ENCODE peak calls at places on chromosomes 2 and 18, in six cellular contexts. P is GM10248; I is COR-L47; S is stimulated activated CD4-positive, alpha-beta T cell treated with anti-CD3 and anti-CD28 coated beads, Interleukin-12 subunit alpha, Interleukin-12 subunit beta, amount 100 ng/mL, for 48 hours; G is cerebellum; Q is activated CD4-positive, alpha-beta T cell treated with anti-CD3 and anti-CD28 coated beads, Interleukin-2, amount 50 U/mL, for 48 hours. U is an unnamed sample.

GRCh38 chr2:212726403-212726802 is 187.8 kb upstream of the ERBB4 start:
- DNase-seq in P (no peak), I (no peak), S (no peak), G (no peak), Q (no peak), U (no peak)

GRCh38 chr2:170816499-170817246 is at the start of gene GAD1:
- DNase-seq in P (peak; percentile 70), I (peak; percentile 83), S (peak; percentile 60), G (no peak), Q (peak; percentile 79), U (peak; percentile 79)

GRCh38 chr18:63590368-63590767 is 3.2 kb downstream of the SERPINB13 start:
- DNase-seq in P (no peak), I (no peak), S (no peak), G (no peak), Q (no peak), U (no peak)

GRCh38 chr2:37851828-37852584 is 73.1 kb upstream of the RMDN2 start:
- DNase-seq in P (peak; percentile 66), I (no peak), S (no peak), G (no peak), Q (no peak), U (no peak)

GRCh38 chr2:181106789-181107418 is 126.5 kb downstream of the UBE2E3 start:
- DNase-seq in P (peak; percentile 60), I (no peak), S (no peak), G (no peak), Q (no peak), U (no peak)

GRCh38 chr2:203870481-203870880 is 2.9 kb downstream of the CTLA4 start:
- DNase-seq in P (no peak), I (no peak), S (no peak), G (no peak), Q (peak; percentile 57), U (peak; percentile 60)

GRCh38 chr2:98786179-98786578 is 55.2 kb upstream of the MGAT4A start:
- DNase-seq in P (no peak), I (no peak), S (no peak), G (no peak), Q (no peak), U (no peak)

GRCh38 chr2:233838251-233838650 is 16.1 kb downstream of the HJURP start:
- DNase-seq in P (no peak), I (no peak), S (no peak), G (no peak), Q (no peak), U (peak; percentile 22)

GRCh38 chr18:23032030-23032582 is 99.0 kb downstream of the RBBP8 start:
- DNase-seq in P (no peak), I (no peak), S (no peak), G (no peak), Q (no peak), U (no peak)

GRCh38 chr18:79848294-79848578 is 50.5 kb downstream of the KCNG2 start:
- DNase-seq in P (peak; percentile 6), I (no peak), S (no peak), G (no peak), Q (no peak), U (no peak)

GRCh38 chr2:171287606-171288005 is 126.9 kb upstream of the TLK1 start:
- DNase-seq in P (no peak), I (no peak), S (no peak), G (no peak), Q (no peak), U (no peak)

GRCh38 chr2:113720167-113720566 is 36.3 kb downstream of the SLC35F5 start:
- DNase-seq in P (no peak), I (peak; percentile 19), S (no peak), G (peak; percentile 23), Q (no peak), U (no peak)

GRCh38 chr2:135839713-135840112 is 2.7 kb upstream of the LCT start:
- DNase-seq in P (no peak), I (no peak), S (no peak), G (no peak), Q (no peak), U (no peak)

GRCh38 chr2:86675611-86676015 is 44.5 kb upstream of the RMND5A start:
- DNase-seq in P (no peak), I (no peak), S (no peak), G (peak; percentile 30), Q (no peak), U (no peak)

GRCh38 chr2:37652199-37652640 is 19.2 kb downstream of the CDC42EP3 start:
- DNase-seq in P (peak; percentile 41), I (no peak), S (no peak), G (no peak), Q (peak; percentile 19), U (no peak)

GRCh38 chr18:79863946-79864725 is 66.4 kb downstream of the KCNG2 start:
- DNase-seq in P (no peak), I (no peak), S (no peak), G (no peak), Q (no peak), U (no peak)

GRCh38 chr2:242029422-242030225 is 160.1 kb downstream of the RTP5 start:
- DNase-seq in P (no peak), I (no peak), S (no peak), G (no peak), Q (no peak), U (no peak)

GRCh38 chr2:47201224-47201623 is 46.1 kb upstream of the STPG4 start:
- DNase-seq in P (no peak), I (no peak), S (no peak), G (no peak), Q (no peak), U (no peak)

GRCh38 chr18:8571399-8571798 is 37.8 kb upstream of the RAB12 start:
- DNase-seq in P (no peak), I (no peak), S (no peak), G (no peak), Q (no peak), U (no peak)

GRCh38 chr2:73976803-73977202 is 7.9 kb upstream of the TET3 start:
- DNase-seq in P (no peak), I (no peak), S (no peak), G (no peak), Q (no peak), U (no peak)

GRCh38 chr18:9969247-9969646 is 55.4 kb downstream of the VAPA start:
- DNase-seq in P (no peak), I (no peak), S (no peak), G (no peak), Q (no peak), U (no peak)

GRCh38 chr2:28956415-28956826 is 24.7 kb upstream of the TOGARAM2 start:
- DNase-seq in P (no peak), I (peak; percentile 18), S (no peak), G (no peak), Q (peak; percentile 53), U (peak; percentile 54)

GRCh38 chr18:993560-993959 is 88.9 kb downstream of the ADCYAP1 start:
- DNase-seq in P (no peak), I (no peak), S (no peak), G (no peak), Q (no peak), U (no peak)

GRCh38 chr2:64770137-64770780 is 116.5 kb upstream of the SERTAD2 start:
- DNase-seq in P (no peak), I (no peak), S (no peak), G (no peak), Q (no peak), U (no peak)

GRCh38 chr2:141522702-141523101 is 608.1 kb downstream of the LRP1B start:
- DNase-seq in P (no peak), I (no peak), S (no peak), G (no peak), Q (no peak), U (no peak)

GRCh38 chr2:197215988-197216979 is 94.3 kb downstream of the ANKRD44 start:
- DNase-seq in P (peak; percentile 51), I (no peak), S (no peak), G (no peak), Q (no peak), U (no peak)

GRCh38 chr2:240972636-240973521 is 25.5 kb upstream of the SNED1 start:
- DNase-seq in P (no peak), I (peak; percentile 77), S (no peak), G (no peak), Q (no peak), U (no peak)

GRCh38 chr2:168005586-168005985 is 241.8 kb downstream of the STK39 start:
- DNase-seq in P (no peak), I (no peak), S (no peak), G (no peak), Q (no peak), U (no peak)

GRCh38 chr18:80106482-80107051 is 2.5 kb upstream of the ADNP2 start:
- DNase-seq in P (no peak), I (no peak), S (no peak), G (no peak), Q (no peak), U (no peak)

GRCh38 chr2:66929632-66930385 is 467.3 kb upstream of the ETAA1 start:
- DNase-seq in P (no peak), I (no peak), S (no peak), G (peak; percentile 64), Q (no peak), U (no peak)

GRCh38 chr2:233074106-233074505 is 14.0 kb downstream of the INPP5D start:
- DNase-seq in P (no peak), I (no peak), S (no peak), G (no peak), Q (no peak), U (peak; percentile 24)

GRCh38 chr18:31498450-31499156 is 626 bp downstream of the DSG2 start:
- DNase-seq in P (no peak), I (no peak), S (no peak), G (no peak), Q (no peak), U (peak; percentile 31)

GRCh38 chr2:223075301-223076270 is 23.6 kb downstream of the KCNE4 start:
- DNase-seq in P (no peak), I (no peak), S (no peak), G (no peak), Q (no peak), U (no peak)

GRCh38 chr2:85933753-85934594 is 45.2 kb upstream of the ST3GAL5 start:
- DNase-seq in P (no peak), I (no peak), S (no peak), G (no peak), Q (no peak), U (no peak)

GRCh38 chr2:15776992-15777702 is 163.2 kb upstream of the MYCN start:
- DNase-seq in P (no peak), I (no peak), S (no peak), G (no peak), Q (no peak), U (no peak)